ENCODE peak calls at places on chromosomes 13 and 19, in eight cellular contexts. W, K, N, B, I, U, E and T are unnamed samples.

GRCh38 chr13:26469602-26470001 is 87.9 kb upstream of the WASF3 start:
- DNase-seq in W (no peak), K (no peak), N (no peak), B (no peak), I (no peak), U (peak; percentile 44), E (no peak), T (no peak)

GRCh38 chr19:5534787-5535586 is 32.8 kb downstream of the TINCR start:
- DNase-seq in W (no peak), K (no peak), N (no peak), B (no peak), I (no peak), U (no peak), E (no peak), T (no peak)

GRCh38 chr13:112776354-112776753 is 86.5 kb downstream of the ATP11A start:
- DNase-seq in W (peak; percentile 3), K (no peak), N (no peak), B (no peak), I (no peak), U (no peak), E (no peak), T (no peak)

GRCh38 chr13:99426426-99426825 is 74.8 kb upstream of the TM9SF2 start:
- DNase-seq in W (no peak), K (no peak), N (no peak), B (no peak), I (no peak), U (no peak), E (no peak), T (no peak)

GRCh38 chr19:17765069-17765618 is 13.9 kb downstream of the FCHO1 start:
- DNase-seq in W (no peak), K (peak; percentile 66), N (no peak), B (peak; percentile 39), I (peak; percentile 42), U (no peak), E (peak; percentile 82), T (peak; percentile 93)

GRCh38 chr19:53906211-53907192 is 2.6 kb upstream of the CACNG7 start:
- DNase-seq in W (peak; percentile 26), K (peak; percentile 44), N (no peak), B (peak; percentile 33), I (no peak), U (no peak), E (peak; percentile 65), T (peak; percentile 89)

GRCh38 chr19:4816388-4817165 is 14.9 kb downstream of the TICAM1 start:
- DNase-seq in W (no peak), K (no peak), N (no peak), B (no peak), I (no peak), U (no peak), E (no peak), T (no peak)

GRCh38 chr13:98447881-98448641 is 128.8 kb downstream of the STK24 start:
- DNase-seq in W (no peak), K (no peak), N (no peak), B (peak; percentile 47), I (peak; percentile 52), U (no peak), E (no peak), T (no peak)

GRCh38 chr13:65901723-65902122 is 1328.4 kb downstream of the PCDH9 start:
- DNase-seq in W (no peak), K (no peak), N (no peak), B (no peak), I (no peak), U (no peak), E (no peak), T (no peak)

GRCh38 chr19:14089412-14089661 is 1.2 kb downstream of the SAMD1 start:
- DNase-seq in W (no peak), K (no peak), N (no peak), B (no peak), I (no peak), U (no peak), E (no peak), T (no peak)

GRCh38 chr13:97695684-97696083 is 257.8 kb upstream of the IPO5 start:
- DNase-seq in W (no peak), K (no peak), N (no peak), B (no peak), I (no peak), U (no peak), E (no peak), T (no peak)

GRCh38 chr19:7857727-7858701 is 16.2 kb downstream of the PRR36 start:
- DNase-seq in W (no peak), K (no peak), N (no peak), B (no peak), I (no peak), U (no peak), E (peak; percentile 52), T (no peak)

GRCh38 chr19:23771348-23771747 is 12.7 kb upstream of the ZNF681 start:
- DNase-seq in W (no peak), K (no peak), N (no peak), B (no peak), I (no peak), U (no peak), E (no peak), T (no peak)

GRCh38 chr19:41995959-41996797 is 2.1 kb upstream of the ATP1A3 start:
- DNase-seq in W (no peak), K (no peak), N (no peak), B (no peak), I (no peak), U (no peak), E (no peak), T (no peak)

GRCh38 chr19:7670150-7670784 is 1.4 kb downstream of the RETN start:
- DNase-seq in W (no peak), K (no peak), N (no peak), B (no peak), I (no peak), U (no peak), E (no peak), T (peak; percentile 86)

GRCh38 chr13:31929031-31929770 is 102.4 kb upstream of the FRY start:
- DNase-seq in W (no peak), K (no peak), N (no peak), B (no peak), I (no peak), U (no peak), E (no peak), T (no peak)

GRCh38 chr13:29270536-29271045 is 324.9 kb downstream of the SLC7A1 start:
- DNase-seq in W (no peak), K (no peak), N (no peak), B (no peak), I (no peak), U (no peak), E (no peak), T (no peak)

GRCh38 chr19:11530432-11530831 is 1.5 kb upstream of the ECSIT start:
- DNase-seq in W (peak; percentile 77), K (peak; percentile 80), N (peak; percentile 73), B (peak; percentile 93), I (peak; percentile 81), U (no peak), E (peak; percentile 71), T (peak; percentile 83)

GRCh38 chr19:9848060-9848459 is 12.9 kb downstream of the PIN1 start:
- DNase-seq in W (no peak), K (no peak), N (no peak), B (no peak), I (no peak), U (no peak), E (no peak), T (no peak)

GRCh38 chr19:48378194-48378570 is 13.2 kb downstream of the KDELR1 start:
- DNase-seq in W (no peak), K (no peak), N (no peak), B (no peak), I (no peak), U (no peak), E (no peak), T (no peak)

GRCh38 chr13:51590966-51591627 is 6.8 kb downstream of the WDFY2 start:
- DNase-seq in W (peak; percentile 24), K (peak; percentile 41), N (no peak), B (peak; percentile 75), I (peak; percentile 14), U (no peak), E (no peak), T (no peak)

DNA sequence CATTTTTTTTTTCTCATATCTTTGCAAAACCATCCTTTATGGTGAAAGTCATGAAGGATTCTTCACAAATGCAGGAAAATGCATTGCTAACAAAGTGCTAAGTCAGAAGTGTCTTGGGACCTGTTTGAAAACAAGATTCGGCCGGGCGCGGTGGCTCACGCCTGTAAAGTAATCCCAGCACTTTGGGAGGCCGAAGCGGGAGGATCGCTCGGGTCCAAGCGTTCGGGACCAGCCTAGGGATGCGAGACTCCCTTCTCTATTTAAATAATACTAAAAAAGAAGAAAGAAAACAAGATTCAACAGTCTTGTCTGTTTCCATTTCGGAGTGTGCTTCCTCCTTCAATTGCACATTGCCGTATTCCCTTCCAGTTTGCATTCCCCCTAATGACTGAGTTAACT is 819 bp downstream of the EID2B start:
- DNase-seq in W (no peak), K (no peak), N (peak; percentile 39), B (no peak), I (no peak), U (no peak), E (no peak), T (no peak)
- H3K27ac ChIP-seq in W (peak overlapping the region; percentile 82), K (peak overlapping the region; percentile 92), N (peak overlapping the region; percentile 80), B (peak overlapping the region; percentile 74), I (peak overlapping the region; percentile 45), U (peak overlapping the region; percentile 82), E (peak overlapping the region; percentile 77), T (peak overlapping the region; percentile 87)

GRCh38 chr19:34186205-34186604 is 13.9 kb downstream of the LSM14A start:
- DNase-seq in W (no peak), K (no peak), N (no peak), B (no peak), I (no peak), U (no peak), E (no peak), T (no peak)
- H3K4me1 ChIP-seq in W (no peaks in the 10 kb centered on the region), K (peaks cover 100% of the 10 kb centered on the region), N (no peaks in the 10 kb centered on the region), B (peaks cover 33% of the 10 kb centered on the region), I (peaks cover 86% of the 10 kb centered on the region), U (peaks cover 98% of the 10 kb centered on the region), E (peaks cover 4% of the 10 kb centered on the region), T (peaks cover 93% of the 10 kb centered on the region)

DNA sequence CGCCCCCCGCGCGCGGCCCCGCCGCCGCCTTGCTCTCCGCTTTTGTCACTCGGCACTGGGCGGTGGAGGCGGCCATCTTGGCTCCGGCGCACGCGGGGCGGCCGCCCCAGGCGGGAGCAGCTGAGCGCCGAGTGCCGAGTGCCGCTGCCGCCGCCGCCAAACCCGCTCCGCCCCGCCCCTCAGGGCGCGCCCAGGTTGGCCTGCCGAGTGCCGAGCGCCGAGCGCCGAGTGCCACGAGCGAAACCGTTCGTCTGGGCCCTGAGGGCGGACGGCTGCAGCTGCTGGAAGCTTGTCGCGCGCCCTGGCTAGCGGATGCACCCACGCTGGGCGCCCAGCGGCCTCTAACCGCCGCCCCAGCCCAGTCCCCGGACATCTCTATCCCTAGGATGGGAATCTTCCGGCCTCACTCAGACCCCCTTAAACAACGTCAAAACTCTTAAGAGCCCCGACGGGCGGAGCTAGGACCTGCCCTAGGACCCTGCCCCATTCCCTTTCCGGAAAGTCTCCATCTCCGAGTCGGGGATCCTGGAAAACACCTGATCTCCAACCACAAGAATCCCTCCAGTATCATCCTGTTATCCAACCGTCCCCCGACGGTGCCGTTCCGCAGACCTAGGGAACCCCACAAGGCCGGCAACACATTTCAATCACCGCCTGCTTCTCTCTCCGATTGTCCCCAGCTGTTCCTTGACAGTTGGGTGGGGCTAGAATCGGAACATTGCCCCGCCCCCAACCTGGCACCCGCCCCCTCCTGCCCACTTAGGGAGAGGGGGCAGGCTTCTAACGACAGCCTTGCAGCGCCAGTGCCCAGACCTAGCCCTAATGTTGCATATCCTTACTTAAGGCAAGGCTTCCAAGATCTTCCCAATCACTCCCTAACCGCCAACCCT is 14.1 kb upstream of the AKAP8L start:
- DNase-seq in W (peak; percentile 94), K (peak; percentile 92), N (peak; percentile 92), B (peak; percentile 91), I (peak; percentile 93), U (no peak), E (peak; percentile 95), T (peak; percentile 99)
- TF ChIP-seq POLR2A in W (no peak), K (no peak), N (no peak), B (peak; percentile 46), I (peak; percentile 64), U (peak; percentile 20), E (no peak), T (no peak)

GRCh38 chr13:77696006-77696862 is 1.3 kb upstream of the SLAIN1 start:
- DNase-seq in W (no peak), K (no peak), N (no peak), B (no peak), I (no peak), U (no peak), E (no peak), T (no peak)
- H3K27ac ChIP-seq in W (no peak overlapping the region), K (peak overlapping the region; percentile 86), N (no peak overlapping the region), B (no peak overlapping the region), I (peak overlapping the region; percentile 9), U (no peak overlapping the region), E (no peak overlapping the region), T (peak overlapping the region; percentile 63)